ENCODE peak calls at places on chromosomes 7 and 10, in four cellular contexts. One of them, this sample, is unnamed.

GRCh38 chr7:34044319-34044643 is 138.9 kb downstream of the BMPER start:
- DNase-seq in PC-3: no peak
- DNase-seq in neuronal stem cell: no peak
- DNase-seq in keratinocyte: no peak
- DNase-seq in this sample: no peak

GRCh38 chr7:16422917-16423316 is 1.6 kb upstream of the CRPPA start:
- DNase-seq in PC-3: no peak
- DNase-seq in neuronal stem cell: no peak
- DNase-seq in keratinocyte: no peak
- DNase-seq in this sample: no peak

GRCh38 chr7:33671521-33672262 is 233.6 kb upstream of the BMPER start:
- DNase-seq in PC-3: no peak
- DNase-seq in neuronal stem cell: no peak
- DNase-seq in keratinocyte: no peak
- DNase-seq in this sample: peak

GRCh38 chr10:52314007-52314821 is at the start of gene DKK1:
- DNase-seq in PC-3: peak
- DNase-seq in neuronal stem cell: peak
- DNase-seq in keratinocyte: no peak
- DNase-seq in this sample: no peak

GRCh38 chr7:95687759-95688343 is 84.5 kb upstream of the DYNC1I1 start:
- DNase-seq in PC-3: peak
- DNase-seq in neuronal stem cell: peak
- DNase-seq in keratinocyte: no peak
- DNase-seq in this sample: peak

GRCh38 chr10:94225589-94225988 is 137.2 kb downstream of the NOC3L start:
- DNase-seq in PC-3: peak
- DNase-seq in neuronal stem cell: no peak
- DNase-seq in keratinocyte: no peak
- DNase-seq in this sample: no peak

GRCh38 chr7:24318326-24318725 is 34.3 kb downstream of the NPY start:
- DNase-seq in PC-3: peak
- DNase-seq in neuronal stem cell: no peak
- DNase-seq in keratinocyte: no peak
- DNase-seq in this sample: peak

GRCh38 chr7:39950473-39951155 is 558 bp downstream of the CDK13 start:
- DNase-seq in PC-3: peak
- DNase-seq in neuronal stem cell: peak
- DNase-seq in keratinocyte: no peak
- DNase-seq in this sample: peak

GRCh38 chr10:104548090-104548489 is 93.0 kb upstream of the SORCS3 start:
- DNase-seq in PC-3: peak
- DNase-seq in neuronal stem cell: peak
- DNase-seq in keratinocyte: no peak
- DNase-seq in this sample: no peak
- H3K4me2 ChIP-seq in PC-3: no peak
- H3K4me2 ChIP-seq in neuronal stem cell: no peak
- H3K4me2 ChIP-seq in keratinocyte: no peak
- H3K4me2 ChIP-seq in this sample: no peak

DNA sequence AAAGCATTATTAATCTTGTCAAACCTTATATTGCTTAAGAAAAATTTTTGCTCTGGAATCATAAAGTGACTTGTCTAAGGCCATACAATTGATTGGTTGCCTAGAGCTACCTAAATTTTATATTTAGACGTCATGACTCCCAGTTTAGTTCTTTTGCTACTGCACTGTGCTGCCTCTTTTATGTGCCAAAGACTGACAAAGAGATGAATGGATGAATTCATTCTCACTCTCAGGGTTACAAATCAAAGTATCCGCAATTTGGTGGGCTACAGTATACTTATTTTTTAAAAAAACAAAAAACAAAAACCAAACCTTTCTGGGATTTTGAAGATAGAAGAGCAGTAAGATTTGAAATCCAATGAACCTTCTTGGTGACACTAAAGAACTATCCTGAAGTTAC is 27.7 kb upstream of the TMEM229A start:
- DNase-seq in PC-3: no peak
- DNase-seq in neuronal stem cell: no peak
- DNase-seq in keratinocyte: no peak
- DNase-seq in this sample: no peak
- H3K27ac ChIP-seq in PC-3: no peak
- H3K27ac ChIP-seq in neuronal stem cell: no peak
- H3K27ac ChIP-seq in keratinocyte: no peak
- H3K27ac ChIP-seq in this sample: no peak

GRCh38 chr10:26860542-26861325 is at the start of gene ABI1:
- DNase-seq in PC-3: peak
- DNase-seq in neuronal stem cell: peak
- DNase-seq in keratinocyte: peak
- DNase-seq in this sample: peak
- H3K4me2 ChIP-seq in PC-3: peak
- H3K4me2 ChIP-seq in neuronal stem cell: peak
- H3K4me2 ChIP-seq in keratinocyte: peak
- H3K4me2 ChIP-seq in this sample: peak

DNA sequence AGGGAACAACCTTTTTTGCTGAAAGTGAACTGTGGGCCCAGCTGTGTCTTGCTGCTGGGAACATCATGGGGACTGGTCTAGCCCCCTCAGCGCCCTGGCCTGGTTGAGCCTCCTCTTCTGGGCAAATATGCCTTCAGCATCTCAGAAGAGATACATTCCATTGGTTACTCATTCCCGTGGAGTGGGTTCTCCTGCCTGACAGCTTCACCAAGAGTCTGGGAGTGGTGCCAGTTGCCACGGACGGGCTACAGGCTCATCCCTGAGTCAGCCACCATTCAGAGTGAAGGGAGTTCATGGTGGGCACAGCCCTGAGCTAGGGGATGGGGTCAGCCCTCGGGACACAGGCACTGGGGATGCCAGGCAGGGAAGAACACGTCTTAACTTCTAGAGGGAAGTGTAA is 81.9 kb downstream of the RAMP3 start:
- DNase-seq in PC-3: peak
- DNase-seq in neuronal stem cell: no peak
- DNase-seq in keratinocyte: peak
- DNase-seq in this sample: no peak
- H3K27ac ChIP-seq in PC-3: peak
- H3K27ac ChIP-seq in neuronal stem cell: no peak
- H3K27ac ChIP-seq in keratinocyte: peak
- H3K27ac ChIP-seq in this sample: no peak

This sample was measured in OCI-LY7.